ENCODE peak calls at places on chromosomes 4 and X, in four cellular contexts. A is upper lobe of right lung, B is fibroblast of the aortic adventitia, J is endothelial cell of umbilical vein. S is an unnamed sample.

GRCh38 chrX:1661048-1661921 is 46.4 kb downstream of the ASMT start:
- DNase-seq in B (no peak), A (peak), J (no peak), S (no peak)

GRCh38 chrX:140724337-140725105 is 15.0 kb downstream of the LINC00632 start:
- DNase-seq in A (no peak), J (no peak), B (no peak), S (no peak)

GRCh38 chrX:151902813-151903591 is 9.7 kb upstream of the MAGEA4 start:
- DNase-seq in J (peak), A (no peak), B (peak), S (peak)

GRCh38 chrX:452598-452997 is 65.9 kb upstream of the PPP2R3B start:
- DNase-seq in J (no peak), B (no peak), A (no peak), S (no peak)

GRCh38 chr4:123462007-123462406 is 65.4 kb downstream of the SPRY1 start:
- DNase-seq in A (no peak), B (no peak), J (no peak), S (no peak)

GRCh38 chr4:105461221-105462041 is 12.4 kb downstream of the PPA2 start:
- DNase-seq in J (no peak), B (peak), A (no peak), S (peak)

GRCh38 chrX:120377179-120377578 is 15.3 kb downstream of the ATP1B4 start:
- DNase-seq in A (no peak), J (no peak), B (no peak), S (no peak)

GRCh38 chr4:139560396-139561084 is 4.5 kb upstream of the SETD7 start:
- DNase-seq in J (peak), A (no peak), B (no peak), S (no peak)

GRCh38 chr4:93645120-93645519 is 183.4 kb upstream of the ATOH1 start:
- DNase-seq in J (no peak), A (no peak), B (no peak), S (no peak)

GRCh38 chr4:126856906-126857305 is 775.9 kb upstream of the INTU start:
- DNase-seq in B (no peak), A (no peak), J (no peak), S (no peak)

GRCh38 chrX:12999422-12999821 is 24.5 kb downstream of the TMSB4X start:
- DNase-seq in B (no peak), A (no peak), J (no peak), S (no peak)

GRCh38 chrX:120549483-120550452 is 11.0 kb downstream of the CUL4B start:
- DNase-seq in J (peak), A (no peak), B (peak), S (peak)

GRCh38 chr4:113049421-113050355 is at the start of gene ANK2:
- DNase-seq in J (no peak), A (no peak), B (peak), S (no peak)

GRCh38 chr4:3671571-3672464 is 94.4 kb upstream of the ADRA2C start:
- DNase-seq in J (no peak), B (no peak), A (peak), S (no peak)

GRCh38 chr4:145554691-145555090 is 64.5 kb upstream of the MMAA start:
- DNase-seq in A (no peak), J (no peak), B (no peak), S (no peak)

GRCh38 chr4:40924096-40924792 is 174.5 kb downstream of the NSUN7 start:
- DNase-seq in A (peak), B (peak), J (peak), S (peak)

GRCh38 chrX:31243804-31244203 is 172.0 kb upstream of the FTHL17 start:
- DNase-seq in B (no peak), J (no peak), A (no peak), S (no peak)

GRCh38 chrX:101206471-101206870 is 13.1 kb upstream of the DRP2 start:
- DNase-seq in B (peak), J (peak), A (no peak), S (no peak)

DNA sequence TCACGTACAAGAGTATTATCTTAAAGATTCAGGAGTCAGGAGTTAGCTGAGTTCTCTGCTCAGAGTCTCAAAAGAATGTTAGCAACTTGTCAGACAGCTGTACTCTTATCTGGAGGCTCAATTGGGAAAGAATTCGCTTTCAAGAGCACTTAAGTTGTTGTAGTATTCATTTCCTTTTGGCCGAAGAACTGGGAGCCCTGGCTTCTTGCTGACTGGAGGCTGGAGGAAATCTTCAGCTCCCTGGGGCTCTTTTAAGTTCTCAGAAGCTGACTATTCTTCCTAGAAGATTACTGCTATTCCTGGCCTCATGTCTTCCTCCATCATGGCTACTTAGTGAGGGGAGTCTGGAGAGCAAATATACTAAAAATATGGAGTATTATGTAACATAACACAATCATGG is 587.2 kb downstream of the EPHA5 start:
- DNase-seq in A (no peak), B (peak), J (no peak), S (no peak)
- TF ChIP-seq CTCF in A (no peak), B (no peak), J (no peak), S (no peak)

GRCh38 chrX:5233830-5234229 is 994.8 kb downstream of the NLGN4X start:
- DNase-seq in J (no peak), A (no peak), B (no peak), S (no peak)

GRCh38 chrX:5236749-5237148 is 991.9 kb downstream of the NLGN4X start:
- DNase-seq in J (no peak), A (no peak), B (no peak), S (no peak)

DNA sequence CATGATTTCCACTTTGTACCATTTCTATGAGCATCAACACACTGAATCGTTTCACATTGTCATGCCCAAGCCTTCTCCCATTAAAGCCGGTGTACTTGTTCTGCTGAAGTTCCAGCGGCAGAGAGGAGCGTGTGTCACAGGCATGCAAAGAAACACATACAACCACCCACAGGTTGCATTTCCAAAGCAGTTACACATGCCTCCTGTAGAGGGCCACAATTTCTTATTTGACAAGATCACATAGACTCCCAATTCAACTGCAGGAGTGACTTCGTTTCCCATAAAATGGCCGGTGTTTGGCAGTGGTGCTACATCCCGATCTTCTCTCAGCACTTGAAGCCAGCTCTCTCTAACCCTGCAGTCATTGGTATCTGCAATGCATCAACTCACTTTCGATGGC is 992.6 kb downstream of the NLGN4X start:
- DNase-seq in B (no peak), J (no peak), A (no peak), S (no peak)
- TF ChIP-seq CTCF in B (no peak), J (no peak), A (peak), S (no peak)

GRCh38 chrX:131763674-131764073 is 219.8 kb downstream of the OR13H1 start:
- DNase-seq in J (no peak), B (peak), A (no peak), S (no peak)
- TF ChIP-seq CTCF in J (no peak), B (peak), A (no peak), S (no peak)

GRCh38 chrX:74535633-74536141 is 78.7 kb downstream of the RLIM start:
- DNase-seq in B (peak), J (peak), A (peak), S (peak)

GRCh38 chrX:74537011-74537390 is 77.4 kb downstream of the RLIM start:
- DNase-seq in B (peak), J (peak), A (no peak), S (no peak)

GRCh38 chrX:74534569-74535038 is 79.8 kb downstream of the RLIM start:
- DNase-seq in B (peak), A (no peak), J (no peak), S (no peak)

GRCh38 chrX:74535211-74535621 is 79.2 kb downstream of the RLIM start:
- DNase-seq in A (no peak), J (no peak), B (peak), S (no peak)

GRCh38 chrX:74536142-74537010 is 78.0 kb downstream of the RLIM start:
- DNase-seq in B (peak), J (peak), A (peak), S (peak)
- TF ChIP-seq CTCF in B (peak), J (peak), A (peak), S (peak)

GRCh38 chrX:38327007-38327774 is at the start of gene RPGR:
- DNase-seq in A (peak), B (peak), J (peak), S (peak)
- TF ChIP-seq CTCF in A (peak), B (peak), J (peak), S (peak)

GRCh38 chr4:18022572-18023039 is 1.1 kb upstream of the LCORL start:
- DNase-seq in B (peak), J (no peak), A (no peak), S (no peak)

GRCh38 chr4:18021470-18021719 is 160 bp downstream of the LCORL start:
- DNase-seq in B (peak), J (no peak), A (no peak), S (no peak)

GRCh38 chr4:18021720-18022571 is at the start of gene LCORL:
- DNase-seq in A (peak), B (peak), J (peak), S (peak)

GRCh38 chr4:18020145-18020670 is 1.3 kb downstream of the LCORL start:
- DNase-seq in J (peak), A (no peak), B (peak), S (peak)

GRCh38 chr4:18020671-18021469 is 685 bp downstream of the LCORL start:
- DNase-seq in J (peak), A (peak), B (peak), S (peak)
- TF ChIP-seq CTCF in J (no peak), A (no peak), B (no peak), S (no peak)